ENCODE peak calls at places on chromosomes 13 and 19, in four cellular contexts. G is fibroblast of pulmonary artery, C is astrocyte of the cerebellum, R is choroid plexus epithelial cell. T is an unnamed sample.

GRCh38 chr13:113169277-113170272 is 11.1 kb downstream of the PROZ start:
- DNase-seq in G (no peak), C (no peak), R (no peak), T (no peak)

GRCh38 chr19:31349160-31349881 is at the start of gene TSHZ3:
- DNase-seq in G (peak), C (peak), R (peak), T (no peak)

GRCh38 chr13:71274923-71275593 is 591.9 kb downstream of the DACH1 start:
- DNase-seq in G (no peak), C (no peak), R (no peak), T (peak)

GRCh38 chr13:114015608-114016295 is 41.9 kb upstream of the C13orf46 start:
- DNase-seq in G (no peak), C (no peak), R (peak), T (no peak)

GRCh38 chr19:45643024-45643926 is 4.1 kb upstream of the EML2 start:
- DNase-seq in G (peak), C (peak), R (peak), T (peak)

GRCh38 chr13:37503287-37503686 is 95.3 kb downstream of the POSTN start:
- DNase-seq in G (no peak), C (no peak), R (no peak), T (no peak)

GRCh38 chr13:21837841-21838551 is 167.1 kb downstream of the FGF9 start:
- DNase-seq in G (no peak), C (no peak), R (no peak), T (no peak)

GRCh38 chr13:106752584-106753202 is 184.8 kb upstream of the ARGLU1 start:
- DNase-seq in G (no peak), C (no peak), R (no peak), T (no peak)

GRCh38 chr19:8245869-8246835 is 37.0 kb downstream of the CERS4 start:
- DNase-seq in G (no peak), C (no peak), R (no peak), T (no peak)

GRCh38 chr13:90696254-90696653 is 651.2 kb upstream of the MIR17HG start:
- DNase-seq in G (peak), C (peak), R (peak), T (no peak)

GRCh38 chr13:44969858-44970484 is 19.3 kb downstream of the NUFIP1 start:
- DNase-seq in G (peak), C (peak), R (peak), T (peak)

GRCh38 chr13:110535526-110535925 is 26.0 kb downstream of the RAB20 start:
- DNase-seq in G (no peak), C (no peak), R (no peak), T (no peak)

GRCh38 chr13:110531671-110532083 is 29.8 kb downstream of the RAB20 start:
- DNase-seq in G (no peak), C (no peak), R (no peak), T (no peak)

GRCh38 chr13:110536006-110536693 is 25.4 kb downstream of the RAB20 start:
- DNase-seq in G (no peak), C (no peak), R (no peak), T (no peak)

GRCh38 chr13:110530839-110531499 is 30.6 kb downstream of the RAB20 start:
- DNase-seq in G (no peak), C (no peak), R (no peak), T (no peak)

DNA sequence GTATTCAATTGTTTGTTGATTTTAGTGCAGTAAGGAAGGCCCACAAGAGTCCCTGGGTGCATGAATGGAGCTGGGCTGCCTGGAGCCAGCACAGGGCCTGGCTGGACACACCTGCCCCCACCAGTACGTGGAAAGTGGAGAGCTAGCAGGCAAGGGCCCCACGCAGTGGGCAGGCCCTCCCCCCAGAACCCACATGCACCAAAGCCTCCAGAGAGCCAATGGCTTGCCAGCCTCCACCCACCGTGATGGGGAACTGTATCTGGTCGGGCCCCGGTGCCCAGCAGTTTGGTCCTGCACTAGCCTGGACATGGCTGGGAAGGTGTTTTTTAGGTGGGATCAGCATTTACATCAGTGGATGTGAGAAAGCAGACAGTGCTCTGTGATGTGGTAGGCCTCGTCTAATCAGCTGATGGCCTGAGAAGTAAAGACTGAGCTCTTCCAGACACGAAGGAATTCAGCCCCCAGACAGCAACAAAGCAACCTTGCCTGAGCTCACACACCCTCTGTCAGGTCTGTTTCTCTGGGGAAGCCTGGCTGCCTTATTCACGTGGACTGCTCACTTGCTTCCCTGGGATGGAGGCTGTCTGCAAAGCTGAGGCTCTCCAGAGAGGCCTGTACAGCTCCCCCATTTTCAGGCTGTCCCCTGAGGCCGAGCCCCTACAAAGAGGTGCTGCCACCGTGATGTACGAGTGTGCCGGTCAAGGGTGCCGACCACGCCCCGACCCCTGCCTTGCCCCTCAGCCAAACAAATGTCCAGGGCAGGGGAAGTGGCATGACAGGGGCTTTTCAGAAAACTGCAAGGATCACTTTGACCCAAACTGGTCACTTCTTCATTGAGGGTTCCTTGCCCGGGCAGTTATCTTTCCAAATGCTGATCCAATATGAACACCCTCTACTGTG is 27.5 kb downstream of the RAB20 start:
- DNase-seq in G (no peak), C (no peak), R (no peak), T (no peak)
- H3K4me3 ChIP-seq in G (no peak), C (no peak), R (no peak), T (no peak)

DNA sequence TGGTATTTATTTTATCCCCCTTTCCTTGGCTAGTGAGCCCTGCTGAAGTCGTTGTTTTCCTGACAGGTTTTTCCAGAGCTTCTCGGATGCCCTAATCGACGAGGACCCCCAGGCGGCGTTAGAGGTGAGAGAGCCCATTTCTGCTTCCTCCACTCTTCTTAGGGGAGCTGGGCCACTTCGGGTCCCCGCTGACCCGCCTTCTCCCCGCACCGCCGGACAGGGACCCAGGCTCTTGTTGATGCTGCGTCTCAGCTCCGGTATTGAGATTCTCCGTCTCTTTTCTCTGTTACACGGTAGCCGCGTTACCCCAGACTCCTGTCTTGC is 306 bp downstream of the SUGT1 start:
- DNase-seq in G (no peak), C (no peak), R (no peak), T (no peak)
- TF ChIP-seq CTCF in G (no peak), C (no peak), R (no peak), T (no peak)

DNA sequence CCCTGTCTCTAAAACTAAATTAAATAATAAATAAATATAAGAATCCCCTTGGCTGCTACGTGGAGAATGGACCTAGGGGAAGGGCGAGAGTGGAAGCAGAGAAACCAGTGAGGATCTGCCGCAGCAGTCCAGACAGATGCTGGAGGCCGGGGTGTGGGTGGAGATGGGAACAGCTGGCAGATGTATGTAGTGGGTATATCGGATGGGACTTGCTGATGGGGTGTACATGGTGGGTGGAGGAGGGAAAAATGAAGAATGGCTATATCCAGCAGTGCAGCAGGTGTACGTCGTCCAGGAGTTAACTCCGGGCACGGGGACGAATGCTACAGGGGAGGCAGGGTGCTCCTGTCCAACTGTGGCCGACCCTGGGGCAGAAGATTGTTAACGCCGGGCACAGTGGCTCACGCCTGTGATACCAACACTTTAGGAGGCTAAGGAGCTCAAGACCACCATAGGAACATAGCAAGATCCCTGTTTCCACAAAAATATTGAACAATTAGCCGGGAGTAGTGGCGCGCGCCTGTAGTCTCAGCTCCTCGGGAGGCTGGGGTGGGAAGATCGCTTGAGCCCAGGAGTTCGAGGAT is 654 bp downstream of the CEP89 start:
- DNase-seq in G (no peak), C (no peak), R (no peak), T (no peak)
- H3K4me3 ChIP-seq in G (peak), C (peak), R (peak), T (peak)

DNA sequence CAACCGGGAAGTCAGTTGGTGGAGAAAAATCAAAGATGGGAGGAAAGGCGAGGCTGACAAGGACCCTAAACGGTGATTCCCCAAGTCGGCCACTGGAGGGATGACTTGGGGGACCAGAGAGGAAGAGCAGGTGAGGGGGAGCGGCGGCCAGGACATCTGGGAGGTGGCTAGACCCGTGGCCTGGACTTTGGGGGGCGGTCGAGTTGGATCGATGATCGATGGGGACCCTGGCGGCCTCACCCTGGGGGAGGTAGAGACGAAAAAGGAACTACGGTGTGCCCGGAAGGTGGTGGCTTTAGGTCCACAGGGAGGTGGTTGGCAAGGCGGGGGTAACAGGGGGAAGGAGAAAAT is 7.6 kb upstream of the CIRBP start:
- DNase-seq in G (no peak), C (no peak), R (no peak), T (no peak)
- TF ChIP-seq CTCF in G (peak), C (peak), R (peak), T (peak)

GRCh38 chr19:53158119-53158656 is 665 bp downstream of the ZNF347 start:
- DNase-seq in G (peak), C (no peak), R (peak), T (peak)

GRCh38 chr19:53156888-53157287 is 2.0 kb downstream of the ZNF347 start:
- DNase-seq in G (no peak), C (no peak), R (no peak), T (no peak)

GRCh38 chr19:53161123-53161522 is 2.3 kb upstream of the ZNF347 start:
- DNase-seq in G (no peak), C (no peak), R (no peak), T (no peak)

GRCh38 chr19:53160350-53160749 is 1.5 kb upstream of the ZNF347 start:
- DNase-seq in G (no peak), C (no peak), R (no peak), T (no peak)

DNA sequence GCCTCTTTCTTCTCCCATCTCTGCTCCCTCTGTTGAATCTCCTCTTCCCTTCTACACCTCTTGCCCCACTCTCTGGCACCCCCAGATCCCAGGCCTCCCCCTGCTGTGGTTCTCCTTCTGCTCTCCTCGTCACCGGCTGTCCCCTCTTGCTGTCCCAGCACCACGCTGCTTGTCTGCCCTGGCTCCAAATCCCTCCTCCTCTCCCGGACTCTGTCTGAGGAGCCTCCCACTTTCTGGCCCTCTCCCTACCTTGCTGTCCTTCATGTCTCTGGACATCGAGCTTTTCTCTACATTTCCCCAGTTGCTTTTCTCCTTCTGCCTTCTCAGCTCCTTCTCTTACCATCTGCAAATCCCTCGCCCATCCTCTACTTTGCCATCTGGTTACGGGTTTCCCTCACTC is 1.3 kb downstream of the ZNF347 start:
- DNase-seq in G (peak), C (no peak), R (peak), T (no peak)
- H3K4me3 ChIP-seq in G (peak), C (peak), R (peak), T (peak)

DNA sequence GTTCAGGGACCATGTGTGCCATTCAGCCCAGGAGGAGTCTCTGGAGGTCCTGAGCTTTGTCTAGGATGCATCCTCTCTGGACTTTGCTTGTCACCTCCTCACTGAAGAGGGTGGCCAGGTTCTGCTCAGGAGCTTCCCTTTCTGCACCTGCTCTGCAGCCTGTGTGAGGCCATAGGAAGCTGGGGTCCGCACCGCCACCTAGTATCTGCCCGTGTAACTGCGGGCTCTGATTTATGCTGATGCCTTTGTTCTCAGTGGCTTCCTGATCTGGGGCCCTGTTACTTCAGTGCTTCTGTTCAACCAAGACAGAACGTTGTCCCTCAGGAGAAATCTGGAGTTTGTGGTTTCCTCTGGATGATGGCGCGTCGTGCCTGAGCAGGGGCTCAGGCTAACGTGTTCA is 15.5 kb downstream of the ZNF610 start:
- DNase-seq in G (no peak), C (no peak), R (no peak), T (no peak)
- TF ChIP-seq CTCF in G (no peak), C (no peak), R (peak), T (no peak)

T was measured in GM12865.